ENCODE peak calls at places on chromosomes 5 and 9, in four cellular contexts. U, S, N and X are unnamed samples.

GRCh38 chr9:120708526-120709224 is 5.6 kb downstream of the MEGF9 start:
- DNase-seq in U (no peak), S (no peak), N (no peak), X (no peak)

GRCh38 chr5:76737131-76737556 is 21.2 kb downstream of the F2R start:
- DNase-seq in U (peak), S (no peak), N (no peak), X (no peak)

GRCh38 chr5:170408189-170408588 is 19.0 kb upstream of the KCNMB1 start:
- DNase-seq in U (no peak), S (no peak), N (no peak), X (no peak)

GRCh38 chr9:124040935-124041816 is 29.6 kb downstream of the LHX2 start:
- DNase-seq in U (no peak), S (no peak), N (peak), X (peak)

GRCh38 chr5:117077142-117077541 is 502.5 kb upstream of the SEMA6A start:
- DNase-seq in U (no peak), S (peak), N (no peak), X (no peak)

GRCh38 chr9:19255112-19255511 is 24.6 kb downstream of the DENND4C start:
- DNase-seq in U (no peak), S (no peak), N (no peak), X (no peak)

GRCh38 chr9:6842584-6842947 is 84.8 kb downstream of the KDM4C start:
- DNase-seq in U (no peak), S (no peak), N (no peak), X (no peak)

GRCh38 chr5:136192526-136193395 is at the start of gene SMIM32:
- DNase-seq in U (no peak), S (peak), N (peak), X (no peak)

GRCh38 chr5:140420226-140420570 is 18.6 kb downstream of the ANKHD1 start:
- DNase-seq in U (no peak), S (no peak), N (no peak), X (no peak)

GRCh38 chr5:80573062-80573461 is 3.0 kb upstream of the ANKRD34B start:
- DNase-seq in U (no peak), S (no peak), N (no peak), X (no peak)

GRCh38 chr9:75184471-75184870 is 96.2 kb downstream of the OSTF1 start:
- DNase-seq in U (no peak), S (no peak), N (no peak), X (no peak)

GRCh38 chr9:79131375-79131774 is 440.4 kb upstream of the TLE4 start:
- DNase-seq in U (no peak), S (no peak), N (no peak), X (no peak)

GRCh38 chr9:87798276-87798833 is 72.4 kb downstream of the CTSL start:
- DNase-seq in U (no peak), S (no peak), N (no peak), X (no peak)

GRCh38 chr9:118104385-118104784 is 400.2 kb downstream of the TLR4 start:
- DNase-seq in U (no peak), S (no peak), N (no peak), X (no peak)

GRCh38 chr9:36637491-36638270 is 65.0 kb downstream of the MELK start:
- DNase-seq in U (no peak), S (no peak), N (no peak), X (no peak)

GRCh38 chr5:142748568-142749249 is 21.5 kb upstream of the ARHGAP26 start:
- DNase-seq in U (no peak), S (peak), N (peak), X (peak)

GRCh38 chr5:91277093-91277626 is 106.0 kb downstream of the ARRDC3 start:
- DNase-seq in U (no peak), S (no peak), N (no peak), X (no peak)

GRCh38 chr5:84614907-84615306 is 230.2 kb upstream of the EDIL3 start:
- DNase-seq in U (no peak), S (no peak), N (no peak), X (no peak)

GRCh38 chr5:40680741-40681350 is 1.1 kb downstream of the PTGER4 start:
- DNase-seq in U (no peak), S (no peak), N (peak), X (no peak)

GRCh38 chr9:128818839-128819715 is 777 bp downstream of the ENDOG start:
- DNase-seq in U (no peak), S (no peak), N (peak), X (no peak)

GRCh38 chr5:142432369-142432863 is 107.6 kb upstream of the SPRY4 start:
- DNase-seq in U (no peak), S (no peak), N (no peak), X (no peak)

GRCh38 chr5:142364251-142365145 is 39.7 kb upstream of the SPRY4 start:
- DNase-seq in U (no peak), S (no peak), N (no peak), X (no peak)

GRCh38 chr9:96453625-96454024 is 3.7 kb downstream of the HABP4 start:
- DNase-seq in U (no peak), S (peak), N (no peak), X (peak)

GRCh38 chr9:132672413-132672690 is 2.1 kb downstream of the GTF3C4 start:
- DNase-seq in U (no peak), S (no peak), N (no peak), X (no peak)

GRCh38 chr9:128098017-128098935 is 29.3 kb downstream of the PTGES2 start:
- DNase-seq in U (no peak), S (peak), N (peak), X (peak)

GRCh38 chr5:139138109-139138508 is 60.1 kb downstream of the SIL1 start:
- DNase-seq in U (no peak), S (no peak), N (no peak), X (no peak)

GRCh38 chr5:55176176-55176818 is 3.3 kb upstream of the CDC20B start:
- DNase-seq in U (no peak), S (peak), N (peak), X (peak)

GRCh38 chr9:107049825-107050184 is 186.8 kb downstream of the ZNF462 start:
- DNase-seq in U (no peak), S (no peak), N (no peak), X (no peak)

GRCh38 chr9:107046692-107047091 is 183.7 kb downstream of the ZNF462 start:
- DNase-seq in U (peak), S (no peak), N (no peak), X (no peak)

GRCh38 chr9:107043886-107044285 is 180.9 kb downstream of the ZNF462 start:
- DNase-seq in U (no peak), S (no peak), N (no peak), X (no peak)

GRCh38 chr9:107049046-107049824 is 186.3 kb downstream of the ZNF462 start:
- DNase-seq in U (no peak), S (no peak), N (peak), X (no peak)

DNA sequence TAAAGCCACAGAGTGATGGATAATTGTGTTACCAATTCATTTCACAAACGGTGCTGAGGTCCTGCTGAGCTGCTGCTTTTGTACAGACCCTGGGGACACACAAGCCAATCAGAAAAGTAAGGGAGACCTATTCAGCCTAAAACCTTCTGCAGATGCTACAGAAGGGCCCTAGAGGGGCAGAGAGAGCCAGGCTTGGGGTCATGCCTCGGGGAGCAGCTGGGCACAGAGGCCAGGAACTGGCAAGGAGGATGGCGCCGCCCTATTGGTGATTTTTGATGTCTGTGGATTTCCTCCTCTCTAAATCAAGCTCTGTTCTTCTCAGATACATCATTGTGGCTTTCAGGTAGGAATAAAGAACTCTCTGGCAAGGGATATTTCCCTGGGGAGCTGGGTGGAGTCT is 181.9 kb downstream of the ZNF462 start:
- DNase-seq in U (no peak), S (no peak), N (peak), X (peak)
- TF ChIP-seq SP1 in U (no peak), S (no peak), N (no peak), X (no peak)

GRCh38 chr5:88544131-88544530 is 275.5 kb upstream of the TMEM161B start:
- DNase-seq in U (no peak), S (no peak), N (no peak), X (no peak)
- TF ChIP-seq SUZ12 in U (no peak), S (no peak), N (no peak), X (no peak)

GRCh38 chr5:134525687-134526482 is 415 bp downstream of the JADE2 start:
- DNase-seq in U (no peak), S (peak), N (peak), X (peak)

GRCh38 chr5:134527156-134527960 is 1.9 kb downstream of the JADE2 start:
- DNase-seq in U (no peak), S (peak), N (peak), X (peak)

GRCh38 chr5:134527961-134528424 is 2.5 kb downstream of the JADE2 start:
- DNase-seq in U (no peak), S (no peak), N (no peak), X (no peak)

GRCh38 chr5:134524826-134525686 is at the start of gene JADE2:
- DNase-seq in U (no peak), S (peak), N (peak), X (no peak)

GRCh38 chr5:134526483-134527155 is 1.1 kb downstream of the JADE2 start:
- DNase-seq in U (no peak), S (peak), N (no peak), X (peak)
- TF ChIP-seq SP1 in U (no peak), S (peak), N (peak), X (no peak)

GRCh38 chr9:135440620-135441019 is 39.0 kb upstream of the PPP1R26 start:
- DNase-seq in U (no peak), S (peak), N (no peak), X (no peak)
- TF ChIP-seq SUZ12 in U (no peak), S (no peak), N (no peak), X (no peak)

GRCh38 chr5:133370281-133370890 is 242.0 kb downstream of the FSTL4 start:
- DNase-seq in U (no peak), S (no peak), N (no peak), X (no peak)
- TF ChIP-seq SP1 in U (no peak), S (no peak), N (no peak), X (no peak)